ENCODE peak calls at places on chromosome 6, in four cellular contexts. One of them, this sample, is unnamed.

GRCh38 chr6:162999575-163000285 is 272.0 kb downstream of the PACRG start:
- DNase-seq in stimulated activated CD4-positive, alpha-beta T cell treated with anti-CD3 and anti-CD28 coated beads, Interleukin-4, amount 100 ng/mL, for 48 hours: no peak
- DNase-seq in T-cell: no peak
- DNase-seq in posterior cingulate gyrus: no peak
- DNase-seq in this sample: no peak

GRCh38 chr6:1620504-1621327 is 11.0 kb downstream of the FOXC1 start:
- DNase-seq in posterior cingulate gyrus: no peak
- DNase-seq in T-cell: no peak
- DNase-seq in stimulated activated CD4-positive, alpha-beta T cell treated with anti-CD3 and anti-CD28 coated beads, Interleukin-4, amount 100 ng/mL, for 48 hours: no peak
- DNase-seq in this sample: no peak

GRCh38 chr6:152478377-152479010 is 158.7 kb downstream of the SYNE1 start:
- DNase-seq in T-cell: no peak
- DNase-seq in stimulated activated CD4-positive, alpha-beta T cell treated with anti-CD3 and anti-CD28 coated beads, Interleukin-4, amount 100 ng/mL, for 48 hours: no peak
- DNase-seq in posterior cingulate gyrus: peak; percentile 63
- DNase-seq in this sample: no peak

GRCh38 chr6:46419576-46420002 is 71.7 kb downstream of the RCAN2 start:
- DNase-seq in stimulated activated CD4-positive, alpha-beta T cell treated with anti-CD3 and anti-CD28 coated beads, Interleukin-4, amount 100 ng/mL, for 48 hours: peak; percentile 14
- DNase-seq in posterior cingulate gyrus: peak; percentile 75
- DNase-seq in T-cell: no peak
- DNase-seq in this sample: peak; percentile 93

GRCh38 chr6:18503588-18504231 is 116.6 kb downstream of the RNF144B start:
- DNase-seq in T-cell: peak; percentile 32
- DNase-seq in stimulated activated CD4-positive, alpha-beta T cell treated with anti-CD3 and anti-CD28 coated beads, Interleukin-4, amount 100 ng/mL, for 48 hours: peak; percentile 9
- DNase-seq in posterior cingulate gyrus: peak; percentile 68
- DNase-seq in this sample: peak; percentile 90

GRCh38 chr6:43359381-43359780 is 10.1 kb downstream of the ZNF318 start:
- DNase-seq in stimulated activated CD4-positive, alpha-beta T cell treated with anti-CD3 and anti-CD28 coated beads, Interleukin-4, amount 100 ng/mL, for 48 hours: no peak
- DNase-seq in posterior cingulate gyrus: no peak
- DNase-seq in T-cell: no peak
- DNase-seq in this sample: no peak

GRCh38 chr6:26224940-26225847 is 138.0 kb downstream of the HFE start:
- DNase-seq in stimulated activated CD4-positive, alpha-beta T cell treated with anti-CD3 and anti-CD28 coated beads, Interleukin-4, amount 100 ng/mL, for 48 hours: no peak
- DNase-seq in T-cell: no peak
- DNase-seq in posterior cingulate gyrus: no peak
- DNase-seq in this sample: peak; percentile 75

GRCh38 chr6:28729501-28730402 is 194.0 kb downstream of the TRIM27 start:
- DNase-seq in stimulated activated CD4-positive, alpha-beta T cell treated with anti-CD3 and anti-CD28 coated beads, Interleukin-4, amount 100 ng/mL, for 48 hours: no peak
- DNase-seq in T-cell: no peak
- DNase-seq in posterior cingulate gyrus: no peak
- DNase-seq in this sample: no peak

GRCh38 chr6:4384638-4385036 is 249.3 kb upstream of the ECI2 start:
- DNase-seq in T-cell: no peak
- DNase-seq in posterior cingulate gyrus: no peak
- DNase-seq in stimulated activated CD4-positive, alpha-beta T cell treated with anti-CD3 and anti-CD28 coated beads, Interleukin-4, amount 100 ng/mL, for 48 hours: no peak
- DNase-seq in this sample: no peak